ENCODE peak calls at places on chromosomes 16 and 17, in five cellular contexts. D is HCT116; U is prostate gland; A is heart left ventricle; O is CD8-positive, alpha-beta memory T cell. T is an unnamed sample.

GRCh38 chr16:27169511-27170071 is 33.7 kb upstream of the KDM8 start:
- DNase-seq in D (no peak), U (no peak), A (no peak), O (peak; percentile 88), T (no peak)

GRCh38 chr17:12549499-12549901 is 116.2 kb upstream of the MYOCD start:
- DNase-seq in D (no peak), U (no peak), A (no peak), O (no peak), T (peak; percentile 22)

GRCh38 chr16:80938035-80938927 is 68.4 kb downstream of the CMC2 start:
- DNase-seq in D (peak; percentile 51), U (peak; percentile 65), A (no peak), O (no peak), T (peak; percentile 90)

GRCh38 chr16:66740533-66740932 is 10.9 kb downstream of the DYNC1LI2 start:
- DNase-seq in D (no peak), U (no peak), A (no peak), O (no peak), T (no peak)

GRCh38 chr16:69476920-69477418 is 52.5 kb downstream of the CYB5B start:
- DNase-seq in D (peak; percentile 50), U (no peak), A (no peak), O (no peak), T (peak; percentile 67)

GRCh38 chr17:69637399-69638165 is 223.1 kb downstream of the MAP2K6 start:
- DNase-seq in D (no peak), U (no peak), A (no peak), O (no peak), T (no peak)

GRCh38 chr17:1110844-1111598 is 68.8 kb downstream of the ABR start:
- DNase-seq in D (peak; percentile 88), U (no peak), A (peak; percentile 84), O (no peak), T (peak; percentile 88)

GRCh38 chr16:82675300-82675699 is 48.5 kb downstream of the CDH13 start:
- DNase-seq in D (no peak), U (no peak), A (no peak), O (no peak), T (no peak)

GRCh38 chr16:56257260-56257659 is 66.0 kb downstream of the GNAO1 start:
- DNase-seq in D (no peak), U (no peak), A (peak; percentile 86), O (no peak), T (no peak)

GRCh38 chr17:33291248-33292183 is 1.6 kb downstream of the ASIC2 start:
- DNase-seq in D (no peak), U (no peak), A (peak; percentile 54), O (no peak), T (peak; percentile 81)

GRCh38 chr17:6639014-6639650 is 1.4 kb downstream of the KIAA0753 start:
- DNase-seq in D (no peak), U (no peak), A (no peak), O (no peak), T (no peak)

GRCh38 chr16:84832488-84833141 is 12.8 kb downstream of the CRISPLD2 start:
- DNase-seq in D (no peak), U (peak; percentile 38), A (peak; percentile 89), O (no peak), T (no peak)

GRCh38 chr17:75738218-75738802 is 17.1 kb downstream of the ITGB4 start:
- DNase-seq in D (no peak), U (no peak), A (no peak), O (no peak), T (no peak)

GRCh38 chr17:15334266-15334665 is 7.1 kb downstream of the TEKT3 start:
- DNase-seq in D (no peak), U (no peak), A (no peak), O (no peak), T (no peak)

DNA sequence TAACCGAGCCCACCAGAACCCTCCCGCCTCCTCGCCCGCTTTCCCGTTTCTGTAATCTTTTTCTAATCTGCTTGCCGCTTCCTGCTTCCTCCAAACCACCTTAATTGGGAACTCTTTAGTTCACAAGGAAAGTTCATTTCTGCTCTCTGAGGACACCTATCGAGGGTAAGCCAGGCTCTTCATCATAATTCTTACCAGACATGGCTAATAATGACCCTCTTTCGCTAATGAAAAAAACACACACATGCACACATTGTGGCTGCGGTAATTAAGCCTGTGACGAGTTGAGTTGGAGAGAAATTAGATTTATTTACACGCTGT is 100.7 kb downstream of the ZNF423 start:
- DNase-seq in D (peak; percentile 10), U (peak; percentile 16), A (no peak), O (no peak), T (peak; percentile 86)
- H3K4me3 ChIP-seq in D (no peak overlapping the region), U (peak overlapping the region; percentile 18), A (peak overlapping the region; percentile 42), O (no peak overlapping the region), T (peak overlapping the region; percentile 31)

GRCh38 chr17:29619251-29619650 is 3.5 kb downstream of the CORO6 start:
- DNase-seq in D (no peak), U (no peak), A (no peak), O (no peak), T (peak; percentile 71)

GRCh38 chr17:29620271-29620670 is 2.4 kb downstream of the CORO6 start:
- DNase-seq in D (peak; percentile 33), U (no peak), A (no peak), O (no peak), T (no peak)

GRCh38 chr17:29621751-29622194 is 939 bp downstream of the CORO6 start:
- DNase-seq in D (no peak), U (no peak), A (no peak), O (no peak), T (no peak)

GRCh38 chr17:29622337-29623282 is at the start of gene CORO6:
- DNase-seq in D (no peak), U (no peak), A (peak; percentile 85), O (peak; percentile 77), T (peak; percentile 78)

GRCh38 chr17:29620779-29621500 is 1.8 kb downstream of the CORO6 start:
- DNase-seq in D (no peak), U (no peak), A (no peak), O (no peak), T (no peak)
- H3K4me3 ChIP-seq in D (peak overlapping the region; percentile 6), U (no peak overlapping the region), A (peak overlapping the region; percentile 65), O (no peak overlapping the region), T (peak overlapping the region; percentile 76)

GRCh38 chr17:56830726-56831363 is 2.9 kb downstream of the C17orf67 start:
- DNase-seq in D (no peak), U (no peak), A (no peak), O (no peak), T (no peak)
- H3K4me3 ChIP-seq in D (no peak overlapping the region), U (no peak overlapping the region), A (no peak overlapping the region), O (no peak overlapping the region), T (no peak overlapping the region)

GRCh38 chr16:86993426-86994110 is 323.6 kb downstream of the C16orf95 start:
- DNase-seq in D (no peak), U (no peak), A (no peak), O (no peak), T (no peak)
- H3K4me3 ChIP-seq in D (no peak overlapping the region), U (no peak overlapping the region), A (no peak overlapping the region), O (no peak overlapping the region), T (no peak overlapping the region)